ENCODE peak calls at places on chromosomes 2 and 18, in eight cellular contexts. J is HFFc6, I is IMR-90, Y is Peyer's patch, N is left ventricle myocardium inferior, S is stomach, Q is mesothelial cell of epicardium, K is WTC11. P is an unnamed sample.

GRCh38 chr2:234292955-234293228 is 204.0 kb downstream of the ARL4C start:
- DNase-seq in J (no peak), I (no peak), Y (no peak), N (no peak), S (no peak), Q (no peak), K (no peak), P (no peak)

GRCh38 chr2:65064728-65065552 is 8.7 kb downstream of the CEP68 start:
- DNase-seq in J (peak), I (peak), Y (peak), N (peak), S (peak), Q (no peak), K (no peak), P (peak)

GRCh38 chr2:226730487-226730886 is 69.1 kb downstream of the IRS1 start:
- DNase-seq in J (peak), I (peak), Y (no peak), N (no peak), S (no peak), Q (no peak), K (peak), P (peak)

GRCh38 chr2:71743995-71744675 is 290.8 kb downstream of the DYSF start:
- DNase-seq in J (no peak), I (no peak), Y (no peak), N (no peak), S (no peak), Q (no peak), K (no peak), P (no peak)

GRCh38 chr2:202418511-202418910 is 42.4 kb downstream of the BMPR2 start:
- DNase-seq in J (no peak), I (no peak), Y (no peak), N (no peak), S (no peak), Q (no peak), K (no peak), P (no peak)

GRCh38 chr2:100767224-100767653 is 52.7 kb upstream of the NPAS2 start:
- DNase-seq in J (peak), I (peak), Y (no peak), N (no peak), S (no peak), Q (no peak), K (no peak), P (no peak)

GRCh38 chr2:158715352-158715751 is 79.8 kb upstream of the DAPL1 start:
- DNase-seq in J (no peak), I (no peak), Y (no peak), N (no peak), S (no peak), Q (no peak), K (no peak), P (no peak)

GRCh38 chr18:77131100-77131651 is 1.4 kb downstream of the MBP start:
- DNase-seq in J (no peak), I (no peak), Y (peak), N (peak), S (no peak), Q (no peak), K (no peak), P (peak)

GRCh38 chr2:191292869-191293268 is 47.7 kb downstream of the MYO1B start:
- DNase-seq in J (no peak), I (no peak), Y (no peak), N (no peak), S (no peak), Q (no peak), K (no peak), P (no peak)

GRCh38 chr18:55096261-55097026 is 137.2 kb upstream of the CCDC68 start:
- DNase-seq in J (peak), I (peak), Y (peak), N (no peak), S (no peak), Q (no peak), K (peak), P (peak)

GRCh38 chr2:53129851-53130250 is 637.8 kb upstream of the CHAC2 start:
- DNase-seq in J (peak), I (peak), Y (no peak), N (no peak), S (no peak), Q (no peak), K (no peak), P (no peak)

GRCh38 chr2:65681503-65681902 is 249.1 kb upstream of the SPRED2 start:
- DNase-seq in J (no peak), I (no peak), Y (no peak), N (no peak), S (no peak), Q (no peak), K (no peak), P (no peak)

GRCh38 chr2:48356701-48357322 is 173.1 kb upstream of the STON1 start:
- DNase-seq in J (no peak), I (peak), Y (no peak), N (no peak), S (no peak), Q (no peak), K (no peak), P (no peak)

GRCh38 chr18:21803495-21803894 is 62.9 kb downstream of the MIB1 start:
- DNase-seq in J (no peak), I (peak), Y (no peak), N (no peak), S (no peak), Q (no peak), K (no peak), P (no peak)

GRCh38 chr18:26176134-26176533 is 42.5 kb downstream of the PSMA8 start:
- DNase-seq in J (no peak), I (no peak), Y (no peak), N (no peak), S (no peak), Q (no peak), K (no peak), P (no peak)

GRCh38 chr2:190359896-190360376 is 16.5 kb downstream of the INPP1 start:
- DNase-seq in J (peak), I (peak), Y (peak), N (peak), S (peak), Q (no peak), K (no peak), P (peak)

GRCh38 chr18:80178935-80179818 is 68.1 kb downstream of the PARD6G start:
- DNase-seq in J (no peak), I (no peak), Y (no peak), N (no peak), S (no peak), Q (no peak), K (no peak), P (no peak)

GRCh38 chr2:30048636-30049175 is 98.1 kb upstream of the YPEL5 start:
- DNase-seq in J (no peak), I (no peak), Y (no peak), N (no peak), S (no peak), Q (no peak), K (no peak), P (no peak)

GRCh38 chr18:8785261-8785660 is 79.9 kb downstream of the MTCL1 start:
- DNase-seq in J (no peak), I (no peak), Y (peak), N (no peak), S (no peak), Q (no peak), K (no peak), P (no peak)

GRCh38 chr2:221774136-221774535 is 202.0 kb upstream of the EPHA4 start:
- DNase-seq in J (no peak), I (no peak), Y (no peak), N (no peak), S (no peak), Q (no peak), K (no peak), P (no peak)

GRCh38 chr2:232336956-232337700 is 41.4 kb upstream of the ALPP start:
- DNase-seq in J (no peak), I (no peak), Y (peak), N (peak), S (peak), Q (no peak), K (peak), P (peak)

GRCh38 chr18:10482363-10482984 is 28.0 kb downstream of the APCDD1 start:
- DNase-seq in J (no peak), I (no peak), Y (no peak), N (no peak), S (no peak), Q (no peak), K (no peak), P (no peak)

GRCh38 chr2:24860631-24861030 is 59.4 kb downstream of the ADCY3 start:
- DNase-seq in J (no peak), I (no peak), Y (no peak), N (no peak), S (no peak), Q (no peak), K (no peak), P (no peak)

GRCh38 chr2:198657520-198658121 is 800.1 kb downstream of the SATB2 start:
- DNase-seq in J (no peak), I (peak), Y (no peak), N (no peak), S (no peak), Q (no peak), K (peak), P (no peak)

DNA sequence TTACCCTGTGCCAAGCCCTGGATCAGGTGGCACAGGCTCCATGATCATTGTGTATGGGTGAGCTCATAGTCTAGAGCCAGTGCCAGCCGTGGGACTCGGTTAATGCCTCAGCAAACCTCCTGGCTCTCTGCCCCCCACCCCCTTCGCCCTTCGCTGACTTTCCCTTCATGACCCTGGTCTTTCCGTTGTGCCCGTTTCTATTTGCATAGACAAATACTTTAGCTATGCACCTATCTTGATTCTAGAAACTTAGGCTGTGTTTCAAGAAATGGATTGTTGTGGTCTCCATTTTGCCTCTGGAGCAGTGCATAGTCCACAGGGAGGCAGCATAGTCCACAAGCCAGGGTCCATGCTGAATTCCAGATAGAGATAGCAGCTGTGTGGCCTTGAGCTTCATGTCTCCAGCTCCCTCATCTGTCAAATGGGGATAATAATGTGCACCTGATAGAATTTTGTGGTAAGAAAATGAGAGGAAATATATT is 44.8 kb upstream of the KDM3A start:
- DNase-seq in J (peak), I (peak), Y (peak), N (no peak), S (peak), Q (no peak), K (peak), P (peak)
- TF ChIP-seq CTCF in J (peak), I (peak), Y (peak), N (peak), S (peak), Q (no peak), K (no peak), P (no peak)

DNA sequence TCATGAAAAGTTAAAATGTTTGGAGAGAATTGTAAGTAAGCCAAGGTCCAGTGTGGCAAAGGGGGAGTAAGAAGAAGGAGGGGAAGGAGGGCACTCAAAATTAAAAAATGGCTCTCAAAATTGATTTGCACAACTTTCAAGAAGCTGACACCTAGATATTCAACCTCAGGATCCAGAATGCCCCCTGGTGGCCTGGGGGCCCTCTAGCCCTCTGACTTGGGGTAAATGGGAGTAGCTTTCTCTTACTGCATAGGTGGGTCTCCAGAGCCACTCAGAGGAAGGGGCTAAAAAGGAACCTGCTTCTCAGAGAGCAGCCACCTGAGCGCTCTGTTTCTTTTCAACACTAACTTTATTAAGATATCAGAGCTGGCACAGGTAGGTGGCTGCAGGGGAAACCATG is 968.5 kb downstream of the BCL11A start:
- DNase-seq in J (no peak), I (no peak), Y (no peak), N (no peak), S (no peak), Q (no peak), K (peak), P (peak)
- TF ChIP-seq CTCF in J (no peak), I (no peak), Y (no peak), N (no peak), S (no peak), Q (no peak), K (peak), P (no peak)

GRCh38 chr2:150599889-150600288 is 112.4 kb upstream of the RND3 start:
- DNase-seq in J (no peak), I (no peak), Y (no peak), N (no peak), S (no peak), Q (no peak), K (no peak), P (no peak)
- TF ChIP-seq CTCF in J (peak), I (no peak), Y (no peak), N (peak), S (no peak), Q (peak), K (no peak), P (no peak)

GRCh38 chr2:46984642-46985476 is 69.3 kb upstream of the MCFD2 start:
- DNase-seq in J (peak), I (peak), Y (peak), N (peak), S (no peak), Q (no peak), K (no peak), P (peak)

GRCh38 chr2:46985512-46985911 is 69.9 kb upstream of the MCFD2 start:
- DNase-seq in J (peak), I (peak), Y (peak), N (no peak), S (no peak), Q (no peak), K (no peak), P (no peak)

GRCh38 chr2:46983065-46983801 is 67.6 kb upstream of the MCFD2 start:
- DNase-seq in J (peak), I (peak), Y (peak), N (peak), S (peak), Q (no peak), K (no peak), P (no peak)

GRCh38 chr2:46982356-46983064 is 66.9 kb upstream of the MCFD2 start:
- DNase-seq in J (no peak), I (no peak), Y (no peak), N (no peak), S (no peak), Q (no peak), K (no peak), P (no peak)

GRCh38 chr2:46984034-46984433 is 68.4 kb upstream of the MCFD2 start:
- DNase-seq in J (no peak), I (no peak), Y (peak), N (no peak), S (no peak), Q (no peak), K (no peak), P (no peak)
- TF ChIP-seq CTCF in J (no peak), I (no peak), Y (no peak), N (no peak), S (no peak), Q (no peak), K (no peak), P (no peak)

GRCh38 chr2:200477667-200478121 is 32.2 kb downstream of the KCTD18 start:
- DNase-seq in J (no peak), I (no peak), Y (no peak), N (peak), S (no peak), Q (no peak), K (no peak), P (no peak)

GRCh38 chr2:200471928-200472645 is 37.8 kb downstream of the KCTD18 start:
- DNase-seq in J (no peak), I (no peak), Y (no peak), N (no peak), S (no peak), Q (no peak), K (no peak), P (no peak)

GRCh38 chr2:200476836-200477235 is 33.0 kb downstream of the KCTD18 start:
- DNase-seq in J (no peak), I (no peak), Y (no peak), N (no peak), S (no peak), Q (no peak), K (no peak), P (no peak)

GRCh38 chr2:200472853-200473464 is 36.9 kb downstream of the KCTD18 start:
- DNase-seq in J (no peak), I (no peak), Y (no peak), N (no peak), S (no peak), Q (no peak), K (no peak), P (no peak)

DNA sequence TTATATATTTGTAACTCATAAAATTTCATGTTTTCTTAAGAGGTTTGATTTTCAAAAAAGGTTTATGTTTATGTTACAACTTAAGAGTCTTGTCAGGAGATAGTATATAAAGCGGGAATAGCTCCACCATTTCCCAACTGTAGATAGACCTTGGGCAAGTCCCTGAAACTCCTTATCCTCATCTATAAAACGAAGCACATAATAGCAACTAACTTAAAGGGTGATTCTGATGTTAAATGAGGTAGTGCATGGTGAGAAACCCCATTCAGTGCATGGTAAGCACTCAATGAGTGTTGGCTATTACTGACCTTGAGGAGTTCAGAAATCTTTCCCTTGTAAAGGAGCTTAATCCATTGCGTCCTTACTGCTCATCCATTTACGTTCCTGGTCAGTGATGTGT is 34.1 kb downstream of the KCTD18 start:
- DNase-seq in J (no peak), I (no peak), Y (no peak), N (no peak), S (no peak), Q (no peak), K (no peak), P (no peak)
- TF ChIP-seq CTCF in J (no peak), I (no peak), Y (no peak), N (no peak), S (no peak), Q (no peak), K (no peak), P (no peak)

DNA sequence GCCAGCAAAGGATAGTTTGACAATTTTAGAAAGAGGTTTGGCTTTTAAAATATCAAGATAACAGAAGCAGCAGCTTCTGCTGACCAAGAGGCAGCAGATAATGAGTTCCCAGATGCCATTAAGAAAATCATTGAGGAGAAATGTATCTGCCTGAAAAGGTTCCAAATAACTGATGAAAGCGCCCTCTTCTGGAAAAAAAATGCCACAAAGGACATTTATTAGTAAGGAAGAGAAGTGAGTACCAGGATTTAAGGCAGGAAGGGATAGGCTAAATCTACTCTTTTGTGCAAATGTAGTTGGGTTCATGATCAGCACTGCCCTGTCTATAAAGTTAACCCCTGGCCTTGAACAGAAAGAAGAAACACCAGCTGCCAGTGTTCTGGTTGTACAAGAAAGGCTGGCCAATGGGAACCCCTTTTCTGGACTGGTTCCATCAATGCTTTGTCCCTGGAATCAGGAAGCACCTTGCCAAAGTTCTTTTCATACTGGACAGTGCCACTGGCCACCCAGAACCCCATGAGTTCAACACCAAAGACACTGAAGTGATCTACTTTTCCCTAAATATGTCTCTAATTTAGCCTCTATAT is 40.6 kb downstream of the DHX57 start:
- DNase-seq in J (peak), I (peak), Y (no peak), N (no peak), S (no peak), Q (no peak), K (no peak), P (no peak)
- TF ChIP-seq CTCF in J (peak), I (peak), Y (peak), N (peak), S (no peak), Q (peak), K (no peak), P (peak)

DNA sequence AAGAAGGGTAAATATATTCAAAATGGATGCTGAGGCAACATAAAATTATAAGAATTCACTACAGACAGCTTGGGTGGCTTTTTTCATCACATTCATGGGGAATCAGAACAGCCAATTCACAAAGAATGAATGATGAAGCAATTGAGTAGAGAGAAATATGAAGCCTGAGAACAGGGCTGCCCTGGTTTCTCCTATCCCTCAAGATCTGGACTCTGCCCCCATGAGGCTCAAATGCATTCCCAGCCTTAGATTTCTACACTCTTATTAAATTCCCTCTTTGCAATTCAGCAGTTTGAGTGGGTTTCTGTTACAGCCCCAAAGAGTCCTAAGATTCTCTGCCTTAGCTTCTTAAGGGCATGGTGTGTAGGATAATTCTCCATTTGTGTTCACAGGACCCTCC is 172.5 kb downstream of the MAIP1 start:
- DNase-seq in J (peak), I (peak), Y (no peak), N (no peak), S (no peak), Q (no peak), K (no peak), P (no peak)
- TF ChIP-seq CTCF in J (no peak), I (peak), Y (no peak), N (no peak), S (no peak), Q (no peak), K (no peak), P (no peak)

P was measured in thyroid gland.